ENCODE peak calls at places on chromosomes 6 and 20, in nine cellular contexts. L, I, P, B, U, E, H, N and A are unnamed samples.
A peak's percentile ranks its signal among the peaks of the same experiment; 100 is the strongest.

GRCh38 chr20:63315982-63316491 is 23.1 kb downstream of the COL20A1 start:
- DNase-seq in L (no peak), I (no peak), P (no peak), B (no peak), U (no peak), E (no peak), H (no peak), N (peak; percentile 28), A (no peak)

GRCh38 chr20:4063631-4064030 is 48.3 kb upstream of the RNF24 start:
- DNase-seq in L (peak; percentile 71), I (no peak), P (no peak), B (no peak), U (no peak), E (no peak), H (peak; percentile 45), N (no peak), A (no peak)

GRCh38 chr20:50345712-50346371 is 155.2 kb downstream of the CEBPB start:
- DNase-seq in L (no peak), I (no peak), P (no peak), B (no peak), U (no peak), E (no peak), H (no peak), N (no peak), A (no peak)

GRCh38 chr6:11207199-11207968 is 25.1 kb downstream of the NEDD9 start:
- DNase-seq in L (peak; percentile 99), I (peak; percentile 58), P (peak; percentile 87), B (peak; percentile 90), U (peak; percentile 85), E (peak; percentile 99), H (peak; percentile 96), N (no peak), A (no peak)

GRCh38 chr6:106102034-106102433 is 15.9 kb downstream of the PRDM1 start:
- DNase-seq in L (no peak), I (no peak), P (no peak), B (no peak), U (no peak), E (no peak), H (no peak), N (no peak), A (no peak)

GRCh38 chr6:1657116-1657776 is 47.5 kb downstream of the FOXC1 start:
- DNase-seq in L (no peak), I (no peak), P (no peak), B (no peak), U (no peak), E (peak; percentile 19), H (no peak), N (no peak), A (no peak)

GRCh38 chr6:1477432-1478090 is 88.2 kb downstream of the FOXF2 start:
- DNase-seq in L (peak; percentile 83), I (peak; percentile 18), P (no peak), B (peak; percentile 60), U (no peak), E (no peak), H (no peak), N (no peak), A (no peak)

GRCh38 chr20:48766205-48766604 is 61.6 kb downstream of the PREX1 start:
- DNase-seq in L (no peak), I (no peak), P (no peak), B (no peak), U (no peak), E (no peak), H (peak; percentile 18), N (no peak), A (no peak)

GRCh38 chr20:56588996-56589395 is 40.1 kb upstream of the TFAP2C start:
- DNase-seq in L (no peak), I (no peak), P (no peak), B (no peak), U (no peak), E (no peak), H (no peak), N (no peak), A (no peak)

GRCh38 chr6:4603856-4604369 is 172.3 kb upstream of the CDYL start:
- DNase-seq in L (no peak), I (no peak), P (no peak), B (no peak), U (no peak), E (no peak), H (peak; percentile 15), N (no peak), A (no peak)

GRCh38 chr6:167210375-167211295 is 52.9 kb upstream of the GPR31 start:
- DNase-seq in L (peak; percentile 20), I (no peak), P (no peak), B (no peak), U (no peak), E (no peak), H (no peak), N (no peak), A (no peak)

GRCh38 chr20:31845300-31845863 is at the start of gene FOXS1:
- DNase-seq in L (peak; percentile 23), I (no peak), P (no peak), B (no peak), U (no peak), E (no peak), H (no peak), N (no peak), A (no peak)

GRCh38 chr6:63795006-63795405 is 159.4 kb downstream of the PHF3 start:
- DNase-seq in L (no peak), I (no peak), P (no peak), B (no peak), U (no peak), E (no peak), H (peak; percentile 35), N (no peak), A (no peak)

GRCh38 chr20:47499053-47499452 is 2.6 kb upstream of the NCOA3 start:
- DNase-seq in L (no peak), I (no peak), P (no peak), B (no peak), U (no peak), E (no peak), H (no peak), N (no peak), A (no peak)

GRCh38 chr20:47501117-47501482 is 587 bp upstream of the NCOA3 start:
- DNase-seq in L (peak; percentile 13), I (peak; percentile 22), P (no peak), B (no peak), U (no peak), E (no peak), H (peak; percentile 46), N (no peak), A (no peak)

GRCh38 chr20:47501483-47502270 is at the start of gene NCOA3:
- DNase-seq in L (peak; percentile 97), I (peak; percentile 95), P (peak; percentile 71), B (peak; percentile 81), U (peak; percentile 87), E (no peak), H (peak; percentile 98), N (peak; percentile 96), A (peak; percentile 92)

GRCh38 chr20:47502271-47502730 is 614 bp downstream of the NCOA3 start:
- DNase-seq in L (peak; percentile 22), I (no peak), P (no peak), B (no peak), U (no peak), E (no peak), H (peak; percentile 54), N (no peak), A (no peak)

DNA sequence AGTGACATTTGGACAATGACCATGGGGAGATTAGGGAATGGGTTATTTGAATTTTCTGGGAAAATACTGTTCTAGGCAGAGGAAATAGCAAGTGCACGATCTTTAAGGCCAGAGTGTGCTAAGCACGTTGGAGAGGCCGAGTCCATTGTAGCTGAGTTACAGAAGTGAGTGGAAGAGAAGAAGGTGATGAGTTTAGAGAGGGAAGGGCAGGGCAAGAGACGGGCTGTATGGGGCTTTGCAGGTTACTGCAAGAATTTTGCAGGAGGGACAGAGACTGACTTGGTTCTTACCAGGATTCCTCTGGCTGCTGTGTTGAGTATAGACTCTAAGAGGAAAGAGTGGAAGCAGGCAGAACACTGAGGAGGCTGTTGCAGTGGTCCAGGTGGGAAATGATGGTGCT is 1.1 kb upstream of the NCOA3 start:
- DNase-seq in L (no peak), I (no peak), P (no peak), B (no peak), U (no peak), E (no peak), H (peak; percentile 8), N (no peak), A (no peak)
- H3K4me3 ChIP-seq in L (no peak overlapping the region), I (peak overlapping the region; percentile 67), P (peak overlapping the region; percentile 73), B (peak overlapping the region; percentile 73), U (no peak overlapping the region), E (peak overlapping the region; percentile 99), H (no peak overlapping the region), N (peak overlapping the region; percentile 78), A (no peak overlapping the region)

DNA sequence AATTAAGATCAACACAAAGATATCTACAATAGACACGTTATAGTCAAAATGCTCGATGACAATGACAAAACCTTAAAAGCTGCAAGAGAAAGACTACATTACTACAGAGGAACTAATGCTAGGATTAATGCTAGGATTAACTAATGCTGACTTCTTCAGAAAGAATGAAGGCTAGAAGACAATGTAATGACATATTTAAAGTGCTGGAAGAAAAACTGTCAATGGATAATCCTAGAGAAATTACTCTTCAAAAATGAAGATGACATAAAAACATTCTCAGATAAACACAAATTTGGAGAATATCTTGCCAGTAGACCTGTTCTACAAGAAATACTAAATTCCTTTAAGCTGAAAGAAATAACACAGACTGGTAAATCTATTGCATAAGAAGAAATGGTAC is 75.2 kb upstream of the SMIM28 start:
- DNase-seq in L (no peak), I (no peak), P (no peak), B (no peak), U (no peak), E (no peak), H (no peak), N (no peak), A (no peak)
- H3K4me3 ChIP-seq in L (no peak overlapping the region), I (no peak overlapping the region), P (no peak overlapping the region), B (no peak overlapping the region), U (no peak overlapping the region), E (no peak overlapping the region), H (no peak overlapping the region), N (no peak overlapping the region), A (no peak overlapping the region)

GRCh38 chr6:33745558-33745957 is 1.1 kb downstream of the IP6K3 start:
- DNase-seq in L (no peak), I (no peak), P (no peak), B (no peak), U (no peak), E (no peak), H (peak; percentile 16), N (no peak), A (no peak)
- H3K4me3 ChIP-seq in L (no peak overlapping the region), I (no peak overlapping the region), P (no peak overlapping the region), B (no peak overlapping the region), U (no peak overlapping the region), E (peak overlapping the region; percentile 47), H (no peak overlapping the region), N (peak overlapping the region; percentile 43), A (no peak overlapping the region)

GRCh38 chr6:48747040-48747439 is 636.0 kb upstream of the PTCHD4 start:
- DNase-seq in L (no peak), I (no peak), P (no peak), B (no peak), U (no peak), E (no peak), H (peak; percentile 16), N (no peak), A (no peak)

GRCh38 chr6:48744948-48745347 is 634.0 kb upstream of the PTCHD4 start:
- DNase-seq in L (peak; percentile 62), I (no peak), P (no peak), B (no peak), U (no peak), E (no peak), H (peak; percentile 63), N (no peak), A (no peak)

GRCh38 chr6:48743738-48744137 is 632.7 kb upstream of the PTCHD4 start:
- DNase-seq in L (no peak), I (no peak), P (no peak), B (no peak), U (no peak), E (no peak), H (no peak), N (no peak), A (no peak)

GRCh38 chr6:48747471-48747870 is 636.5 kb upstream of the PTCHD4 start:
- DNase-seq in L (no peak), I (no peak), P (no peak), B (no peak), U (no peak), E (no peak), H (no peak), N (no peak), A (no peak)
- H3K4me3 ChIP-seq in L (no peak overlapping the region), I (no peak overlapping the region), P (no peak overlapping the region), B (no peak overlapping the region), U (no peak overlapping the region), E (no peak overlapping the region), H (no peak overlapping the region), N (no peak overlapping the region), A (no peak overlapping the region)